ENCODE peak calls at places on chromosomes 1 and 21, in five cellular contexts. G is ovary, D is heart left ventricle, F is IMR-90, Z is SJSA1. J is an unnamed sample. For H3K36me3, the result is how much of the 10 kb centered on the place peaks cover.

GRCh38 chr1:6603851-6604558 is 1.3 kb upstream of the KLHL21 start:
- DNase-seq in D (peak), G (peak), F (peak), Z (peak), J (peak)

GRCh38 chr21:36909901-36910561 is 56.4 kb downstream of the HLCS start:
- DNase-seq in G (no peak), D (no peak), Z (peak), F (peak), J (no peak)

GRCh38 chr21:45041351-45041805 is 33.0 kb upstream of the ADARB1 start:
- DNase-seq in Z (no peak), D (peak), G (peak), F (peak), J (peak)

GRCh38 chr1:63261736-63262142 is 60.6 kb upstream of the FOXD3 start:
- DNase-seq in D (no peak), Z (no peak), F (no peak), G (no peak), J (no peak)

GRCh38 chr1:210231846-210232523 is 611 bp upstream of the SERTAD4 start:
- DNase-seq in Z (peak), D (no peak), F (no peak), G (peak), J (peak)

GRCh38 chr1:195999022-195999421 is 609.2 kb downstream of the KCNT2 start:
- DNase-seq in G (no peak), D (no peak), Z (no peak), F (no peak), J (no peak)

GRCh38 chr1:206982216-206982615 is 12.0 kb upstream of the FCAMR start:
- DNase-seq in G (no peak), Z (peak), D (no peak), F (peak), J (peak)

GRCh38 chr1:161013591-161014513 is 7.1 kb downstream of the F11R start:
- DNase-seq in D (peak), G (peak), F (peak), Z (no peak), J (peak)

GRCh38 chr1:22662986-22663408 is 10.0 kb downstream of the C1QB start:
- DNase-seq in Z (no peak), G (no peak), F (no peak), D (peak), J (no peak)

GRCh38 chr1:156663178-156663577 is 14.0 kb downstream of the NES start:
- DNase-seq in F (peak), D (no peak), G (no peak), Z (no peak), J (peak)

GRCh38 chr1:55310517-55310927 is 95.4 kb upstream of the USP24 start:
- DNase-seq in G (no peak), Z (peak), D (no peak), F (peak), J (no peak)

GRCh38 chr1:81439046-81439823 is 361.5 kb upstream of the ADGRL2 start:
- DNase-seq in G (no peak), F (no peak), D (no peak), Z (no peak), J (no peak)

GRCh38 chr1:190328361-190328760 is 149.3 kb downstream of the BRINP3 start:
- DNase-seq in F (peak), Z (no peak), D (no peak), G (no peak), J (no peak)

GRCh38 chr1:200836213-200836612 is 36.6 kb upstream of the GPR25 start:
- DNase-seq in Z (no peak), F (no peak), D (no peak), G (no peak), J (no peak)

GRCh38 chr1:167548059-167548932 is 5.3 kb downstream of the CREG1 start:
- DNase-seq in Z (no peak), G (no peak), F (peak), D (no peak), J (no peak)

GRCh38 chr1:93566227-93566626 is 115.4 kb downstream of the BCAR3 start:
- DNase-seq in D (no peak), Z (no peak), F (no peak), G (no peak), J (peak)

GRCh38 chr1:1542766-1543705 is 2.6 kb upstream of the TMEM240 start:
- DNase-seq in D (no peak), F (no peak), G (peak), Z (no peak), J (no peak)

GRCh38 chr1:237736372-237737029 is 154.2 kb downstream of the ZP4 start:
- DNase-seq in F (peak), Z (peak), G (no peak), D (no peak), J (no peak)

GRCh38 chr1:160581970-160582369 is 2.7 kb upstream of the CD84 start:
- DNase-seq in D (no peak), Z (no peak), G (no peak), F (no peak), J (no peak)

GRCh38 chr1:151273924-151274466 is 8.1 kb upstream of the ZNF687 start:
- DNase-seq in D (no peak), G (no peak), Z (no peak), F (no peak), J (no peak)

GRCh38 chr1:19485362-19486187 is at the start of gene CAPZB:
- DNase-seq in D (peak), Z (peak), G (peak), F (peak), J (peak)

GRCh38 chr21:26107439-26107838 is 63.1 kb downstream of the APP start:
- DNase-seq in Z (no peak), G (no peak), F (no peak), D (no peak), J (no peak)

GRCh38 chr1:207840380-207840779 is 70.5 kb downstream of the CD34 start:
- DNase-seq in G (no peak), F (no peak), D (no peak), Z (no peak), J (no peak)

GRCh38 chr1:244322791-244323521 is 128.8 kb downstream of the ADSS2 start:
- DNase-seq in F (peak), D (no peak), Z (peak), G (peak), J (no peak)

GRCh38 chr1:108880850-108881249 is 4.1 kb downstream of the GPSM2 start:
- DNase-seq in G (no peak), Z (no peak), F (peak), D (no peak), J (no peak)

GRCh38 chr21:42571391-42572150 is 57.9 kb downstream of the SLC37A1 start:
- DNase-seq in G (no peak), F (no peak), Z (no peak), D (peak), J (no peak)

GRCh38 chr1:94020764-94021579 is 100.0 kb downstream of the ABCA4 start:
- DNase-seq in Z (peak), F (peak), G (no peak), D (no peak), J (no peak)

GRCh38 chr1:2561446-2561845 is 5.3 kb downstream of the TNFRSF14 start:
- DNase-seq in G (no peak), D (no peak), F (no peak), Z (no peak), J (no peak)

GRCh38 chr1:92186081-92186480 is 31.6 kb upstream of the C1orf146 start:
- DNase-seq in D (no peak), G (no peak), F (peak), Z (no peak), J (no peak)

GRCh38 chr21:45306832-45307571 is 19.3 kb upstream of the POFUT2 start:
- DNase-seq in Z (no peak), G (peak), F (peak), D (peak), J (peak)

GRCh38 chr1:98662354-98662665 is 789 bp downstream of the SNX7 start:
- DNase-seq in F (peak), G (no peak), D (no peak), Z (peak), J (no peak)

GRCh38 chr1:79603862-79604261 is 597.3 kb upstream of the ADGRL4 start:
- DNase-seq in Z (no peak), D (no peak), G (no peak), F (peak), J (no peak)

GRCh38 chr21:34833465-34833864 is 164.7 kb downstream of the CLIC6 start:
- DNase-seq in F (no peak), D (no peak), G (no peak), Z (no peak), J (no peak)

GRCh38 chr21:34834307-34834706 is 165.5 kb downstream of the CLIC6 start:
- DNase-seq in G (no peak), F (no peak), D (no peak), Z (no peak), J (no peak)

GRCh38 chr21:34836103-34836932 is 167.5 kb downstream of the CLIC6 start:
- DNase-seq in D (no peak), G (peak), Z (peak), F (peak), J (no peak)

GRCh38 chr21:34835526-34835925 is 166.7 kb downstream of the CLIC6 start:
- DNase-seq in Z (no peak), G (no peak), D (no peak), F (no peak), J (no peak)

GRCh38 chr21:34834852-34835501 is 166.2 kb downstream of the CLIC6 start:
- DNase-seq in F (no peak), G (no peak), D (no peak), Z (no peak), J (no peak)
- H3K27ac ChIP-seq in F (peak), G (no peak), D (peak), Z (peak), J (no peak)

GRCh38 chr1:163771637-163772036 is 449.9 kb downstream of the NUF2 start:
- DNase-seq in Z (no peak), F (no peak), D (no peak), G (no peak), J (no peak)

GRCh38 chr1:163766537-163766936 is 444.8 kb downstream of the NUF2 start:
- DNase-seq in F (no peak), D (no peak), Z (no peak), G (no peak), J (no peak)

GRCh38 chr1:163772266-163772665 is 450.5 kb downstream of the NUF2 start:
- DNase-seq in Z (no peak), G (no peak), D (no peak), F (no peak), J (no peak)

GRCh38 chr1:163774390-163774789 is 452.6 kb downstream of the NUF2 start:
- DNase-seq in D (no peak), Z (no peak), F (no peak), G (no peak), J (no peak)

GRCh38 chr1:163768581-163768980 is 446.8 kb downstream of the NUF2 start:
- DNase-seq in F (no peak), D (no peak), G (no peak), Z (no peak), J (no peak)
- H3K4me3 ChIP-seq in F (no peak), D (no peak), G (no peak), Z (no peak), J (no peak)

GRCh38 chr1:31051611-31052010 is 13.9 kb downstream of the PUM1 start:
- DNase-seq in F (no peak), G (no peak), D (no peak), Z (no peak), J (no peak)
- H3K36me3 ChIP-seq in F (under half), G (under half), D (under half), Z (under half), J (half or more)

GRCh38 chr1:67551375-67551774 is 121.2 kb upstream of the SERBP1 start:
- DNase-seq in G (no peak), D (no peak), F (no peak), Z (no peak), J (no peak)
- H3K27ac ChIP-seq in G (no peak), D (no peak), F (no peak), Z (no peak), J (no peak)

GRCh38 chr1:52915211-52915854 is 6.2 kb downstream of the ECHDC2 start:
- DNase-seq in G (no peak), F (no peak), D (no peak), Z (no peak), J (no peak)

GRCh38 chr1:52916241-52916975 is 5.1 kb downstream of the ECHDC2 start:
- DNase-seq in G (no peak), Z (no peak), D (no peak), F (no peak), J (no peak)

GRCh38 chr1:52917156-52917555 is 4.4 kb downstream of the ECHDC2 start:
- DNase-seq in F (no peak), G (peak), Z (no peak), D (no peak), J (no peak)

GRCh38 chr1:52914463-52914862 is 7.1 kb downstream of the ECHDC2 start:
- DNase-seq in Z (no peak), D (no peak), F (no peak), G (no peak), J (no peak)

GRCh38 chr1:52915855-52916220 is 5.7 kb downstream of the ECHDC2 start:
- DNase-seq in D (no peak), Z (no peak), G (no peak), F (no peak), J (no peak)
- H3K4me3 ChIP-seq in D (no peak), Z (no peak), G (no peak), F (no peak), J (no peak)

GRCh38 chr1:116394270-116394669 is 21.2 kb downstream of the ATP1A1 start:
- DNase-seq in G (no peak), D (no peak), Z (no peak), F (no peak), J (no peak)
- H3K36me3 ChIP-seq in G (under half), D (half or more), Z (half or more), F (half or more), J (under half)

GRCh38 chr1:169371400-169371799 is 3.4 kb downstream of the BLZF1 start:
- DNase-seq in D (no peak), G (no peak), Z (no peak), F (no peak), J (no peak)

GRCh38 chr1:169364948-169365347 is 2.6 kb downstream of the NME7 start:
- DNase-seq in Z (no peak), G (no peak), F (no peak), D (no peak), J (no peak)

GRCh38 chr1:169367686-169368405 is at the start of the genes BLZF1 and NME7:
- DNase-seq in F (peak), G (peak), Z (peak), D (peak), J (peak)

GRCh38 chr1:169367096-169367685 is 406 bp downstream of the NME7 start:
- DNase-seq in Z (no peak), F (no peak), G (no peak), D (no peak), J (no peak)

GRCh38 chr1:169368406-169368769 is 393 bp downstream of the BLZF1 start:
- DNase-seq in G (no peak), F (peak), D (no peak), Z (no peak), J (no peak)
- H3K27ac ChIP-seq in G (peak), F (peak), D (peak), Z (peak), J (peak)

GRCh38 chr1:4170953-4171352 is 270.9 kb upstream of the C1orf174 start:
- DNase-seq in F (no peak), D (no peak), Z (no peak), G (no peak), J (no peak)

GRCh38 chr1:4165901-4166300 is 265.8 kb upstream of the C1orf174 start:
- DNase-seq in D (no peak), Z (no peak), F (no peak), G (no peak), J (no peak)

GRCh38 chr1:4170548-4170947 is 270.5 kb upstream of the C1orf174 start:
- DNase-seq in G (peak), Z (no peak), D (no peak), F (no peak), J (no peak)

GRCh38 chr1:4169991-4170390 is 269.9 kb upstream of the C1orf174 start:
- DNase-seq in Z (no peak), F (no peak), G (no peak), D (no peak), J (no peak)

GRCh38 chr1:4166711-4167110 is 266.6 kb upstream of the C1orf174 start:
- DNase-seq in D (no peak), Z (no peak), F (no peak), G (no peak), J (no peak)
- H3K4me3 ChIP-seq in D (no peak), Z (no peak), F (no peak), G (no peak), J (no peak)

DNA sequence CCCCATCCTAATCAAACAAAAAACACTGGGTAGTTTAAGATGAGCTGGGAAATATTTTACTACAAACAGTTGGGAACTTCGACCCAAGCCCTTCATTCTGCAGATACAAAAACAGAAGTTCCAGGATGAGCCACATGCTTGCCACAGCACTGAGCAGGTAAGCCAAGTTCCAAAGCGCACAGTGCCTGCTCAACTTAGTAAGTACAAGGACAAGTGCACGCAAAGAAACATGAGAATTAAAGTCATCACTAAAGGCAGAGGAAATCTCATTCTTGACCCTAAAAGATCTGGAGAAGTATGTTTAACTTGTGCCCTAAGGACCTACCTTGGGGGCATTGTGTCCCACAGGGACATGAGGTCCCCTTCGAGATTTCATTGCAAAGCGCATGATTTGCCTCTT is 1.2 kb upstream of the UBAP2L start:
- DNase-seq in F (peak), Z (peak), G (no peak), D (no peak), J (no peak)
- H3K36me3 ChIP-seq in F (under half), Z (half or more), G (under half), D (under half), J (under half)

DNA sequence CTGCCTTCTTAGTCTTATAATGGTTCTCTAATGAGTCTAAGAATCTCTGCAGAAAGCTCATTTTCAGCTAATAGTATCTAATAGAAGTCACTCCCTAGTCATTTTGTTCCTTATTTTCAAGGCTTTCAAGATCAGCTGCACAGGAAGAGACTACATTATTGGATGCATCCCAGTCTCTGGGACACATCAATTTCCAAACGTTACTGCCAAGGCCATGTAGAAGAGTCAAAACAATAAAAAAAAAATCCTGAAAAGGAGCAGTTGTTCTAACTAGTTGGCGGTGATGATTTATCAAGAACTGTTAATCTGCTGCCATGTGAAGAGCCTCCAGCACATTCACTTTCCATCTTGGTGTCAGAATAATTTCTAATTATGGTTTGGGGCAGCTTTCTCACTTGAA is 5.7 kb downstream of the DDAH1 start:
- DNase-seq in F (no peak), Z (no peak), G (no peak), D (no peak), J (no peak)
- H3K27ac ChIP-seq in F (no peak), Z (no peak), G (no peak), D (no peak), J (no peak)